ENCODE peak calls at places on chromosomes 12 and 14, in four cellular contexts. S, P, G and K are unnamed samples.

GRCh38 chr12:109782322-109782695 is 50.9 kb downstream of the TRPV4 start:
- DNase-seq in S (no peak), P (no peak), G (no peak), K (no peak)

GRCh38 chr12:78209851-78210493 is 379.3 kb downstream of the NAV3 start:
- DNase-seq in S (peak), P (no peak), G (no peak), K (no peak)

GRCh38 chr14:63598821-63599220 is 42.9 kb downstream of the WDR89 start:
- DNase-seq in S (no peak), P (no peak), G (no peak), K (no peak)

GRCh38 chr14:68143341-68143807 is 323.8 kb downstream of the RAD51B start:
- DNase-seq in S (no peak), P (no peak), G (no peak), K (peak)

GRCh38 chr12:57707250-57707649 is 13.3 kb downstream of the OS9 start:
- DNase-seq in S (no peak), P (no peak), G (no peak), K (no peak)

GRCh38 chr14:38342803-38343202 is 86.9 kb upstream of the CLEC14A start:
- DNase-seq in S (no peak), P (no peak), G (peak), K (peak)

GRCh38 chr12:133057446-133057845 is 20.1 kb downstream of the ZNF84 start:
- DNase-seq in S (no peak), P (no peak), G (no peak), K (peak)

GRCh38 chr12:32877670-32878459 is 18.7 kb downstream of the PKP2 start:
- DNase-seq in S (peak), P (no peak), G (no peak), K (peak)

GRCh38 chr14:29927596-29928341 is at the start of gene PRKD1:
- DNase-seq in S (peak), P (peak), G (no peak), K (peak)

GRCh38 chr12:108804361-108804949 is 52.9 kb downstream of the SSH1 start:
- DNase-seq in S (no peak), P (no peak), G (no peak), K (peak)

GRCh38 chr14:58697927-58698641 is 60.3 kb downstream of the DACT1 start:
- DNase-seq in S (no peak), P (no peak), G (peak), K (no peak)

GRCh38 chr12:123533672-123534643 is at the start of gene RILPL1:
- DNase-seq in S (peak), P (peak), G (no peak), K (no peak)

GRCh38 chr12:6923003-6923732 is 4.6 kb upstream of the ATN1 start:
- DNase-seq in S (no peak), P (no peak), G (no peak), K (no peak)

GRCh38 chr14:52988153-52988552 is 37.3 kb upstream of the FERMT2 start:
- DNase-seq in S (no peak), P (no peak), G (no peak), K (peak)

GRCh38 chr12:108298761-108299275 is 40.3 kb downstream of the CMKLR1 start:
- DNase-seq in S (no peak), P (no peak), G (no peak), K (no peak)

GRCh38 chr14:99174920-99175319 is 97.1 kb downstream of the BCL11B start:
- DNase-seq in S (no peak), P (no peak), G (no peak), K (no peak)

GRCh38 chr14:101810897-101811620 is 49.5 kb downstream of the PPP2R5C start:
- DNase-seq in S (no peak), P (no peak), G (peak), K (no peak)

GRCh38 chr14:50031534-50032313 is 84.6 kb downstream of the VCPKMT start:
- DNase-seq in S (no peak), P (no peak), G (peak), K (no peak)

GRCh38 chr14:44893535-44893934 is 68.2 kb downstream of the KLHL28 start:
- DNase-seq in S (no peak), P (no peak), G (no peak), K (no peak)

GRCh38 chr12:123261196-123261595 is 10.5 kb downstream of the CDK2AP1 start:
- DNase-seq in S (no peak), P (no peak), G (no peak), K (no peak)

GRCh38 chr12:30880061-30880460 is 46.5 kb upstream of the TSPAN11 start:
- DNase-seq in S (no peak), P (no peak), G (no peak), K (no peak)

GRCh38 chr12:30843211-30843610 is 83.3 kb upstream of the TSPAN11 start:
- DNase-seq in S (no peak), P (no peak), G (no peak), K (no peak)

GRCh38 chr12:48118491-48118890 is 673 bp upstream of the PFKM start:
- DNase-seq in S (no peak), P (no peak), G (no peak), K (no peak)

GRCh38 chr12:132593938-132594358 is 16.4 kb downstream of the LRCOL1 start:
- DNase-seq in S (peak), P (peak), G (peak), K (peak)

GRCh38 chr12:119512772-119513497 is 80.6 kb upstream of the TMEM233 start:
- DNase-seq in S (no peak), P (no peak), G (no peak), K (no peak)

GRCh38 chr14:95092723-95093122 is 64.6 kb downstream of the DICER1 start:
- DNase-seq in S (no peak), P (no peak), G (no peak), K (no peak)

GRCh38 chr12:5376591-5377207 is 55.2 kb upstream of the NTF3 start:
- DNase-seq in S (no peak), P (no peak), G (no peak), K (no peak)

GRCh38 chr12:109153711-109154434 is 37.5 kb downstream of the ACACB start:
- DNase-seq in S (no peak), P (no peak), G (no peak), K (peak)

GRCh38 chr12:43148711-43149110 is 403.3 kb downstream of the ADAMTS20 start:
- DNase-seq in S (no peak), P (no peak), G (peak), K (peak)

GRCh38 chr12:69401940-69402339 is 42.4 kb downstream of the YEATS4 start:
- DNase-seq in S (no peak), P (no peak), G (no peak), K (no peak)

GRCh38 chr12:122880668-122881067 is 15.3 kb downstream of the VPS37B start:
- DNase-seq in S (peak), P (peak), G (no peak), K (peak)

GRCh38 chr12:120687570-120688289 is 781 bp downstream of the MLEC start:
- DNase-seq in S (no peak), P (peak), G (no peak), K (no peak)

GRCh38 chr14:23186913-23187654 is 3.6 kb upstream of the SLC7A8 start:
- DNase-seq in S (peak), P (no peak), G (peak), K (peak)

GRCh38 chr12:83173250-83173649 is 486.5 kb downstream of the TMTC2 start:
- DNase-seq in S (no peak), P (no peak), G (no peak), K (no peak)

GRCh38 chr12:106173442-106173841 is 34.7 kb upstream of the NUAK1 start:
- DNase-seq in S (no peak), P (no peak), G (no peak), K (no peak)